ENCODE peak calls at places on chromosomes 16 and 17, in six cellular contexts. U is tibial nerve; D is RWPE1; C is kidney; Q is CD4-positive, CD25-positive, alpha-beta regulatory T cell; X is CD4-positive, alpha-beta T cell. Z is an unnamed sample.
A peak's percentile ranks its signal among the peaks of the same experiment; 100 is the strongest.

GRCh38 chr17:77733576-77734296 is 224.8 kb upstream of the TNRC6C start:
- DNase-seq in U (no peak), D (no peak), C (no peak), Q (no peak), X (no peak), Z (no peak)

GRCh38 chr17:27282054-27282501 is 11.8 kb upstream of the WSB1 start:
- DNase-seq in U (no peak), D (no peak), C (no peak), Q (no peak), X (no peak), Z (no peak)

GRCh38 chr17:49703557-49704277 is 4.0 kb downstream of the SLC35B1 start:
- DNase-seq in U (no peak), D (no peak), C (no peak), Q (peak; percentile 41), X (no peak), Z (no peak)

GRCh38 chr16:89140981-89141883 is 30.3 kb upstream of the CDH15 start:
- DNase-seq in U (no peak), D (no peak), C (peak; percentile 62), Q (no peak), X (no peak), Z (no peak)

GRCh38 chr17:9905902-9906301 is 831 bp upstream of the RCVRN start:
- DNase-seq in U (no peak), D (peak; percentile 26), C (peak; percentile 24), Q (no peak), X (no peak), Z (no peak)

GRCh38 chr16:17346774-17347569 is 123.8 kb downstream of the XYLT1 start:
- DNase-seq in U (no peak), D (no peak), C (no peak), Q (peak; percentile 93), X (no peak), Z (no peak)

GRCh38 chr17:34484193-34484733 is 95.1 kb upstream of the TMEM132E start:
- DNase-seq in U (no peak), D (no peak), C (no peak), Q (no peak), X (no peak), Z (no peak)

GRCh38 chr16:89187337-89188063 is 12.8 kb downstream of the SLC22A31 start:
- DNase-seq in U (no peak), D (no peak), C (peak; percentile 64), Q (peak; percentile 51), X (no peak), Z (no peak)

GRCh38 chr17:78174332-78174869 is 6.0 kb downstream of the SYNGR2 start:
- DNase-seq in U (no peak), D (no peak), C (peak; percentile 96), Q (no peak), X (no peak), Z (peak; percentile 89)

GRCh38 chr16:47523342-47524006 is 62.3 kb downstream of the PHKB start:
- DNase-seq in U (no peak), D (no peak), C (no peak), Q (peak; percentile 56), X (no peak), Z (no peak)

GRCh38 chr16:81424761-81425160 is 19.8 kb upstream of the CMIP start:
- DNase-seq in U (no peak), D (no peak), C (no peak), Q (peak; percentile 26), X (no peak), Z (no peak)

GRCh38 chr16:85084841-85085535 is 27.3 kb downstream of the CIBAR2 start:
- DNase-seq in U (no peak), D (no peak), C (peak; percentile 40), Q (no peak), X (no peak), Z (no peak)

GRCh38 chr17:2755941-2756724 is 6.7 kb upstream of the CCDC92B start:
- DNase-seq in U (no peak), D (no peak), C (no peak), Q (no peak), X (no peak), Z (no peak)

GRCh38 chr16:11416228-11417001 is 71.2 kb downstream of the RMI2 start:
- DNase-seq in U (no peak), D (no peak), C (no peak), Q (no peak), X (no peak), Z (no peak)

GRCh38 chr17:2800367-2800766 is 4.1 kb downstream of the RAP1GAP2 start:
- DNase-seq in U (no peak), D (no peak), C (no peak), Q (no peak), X (no peak), Z (no peak)

GRCh38 chr17:34313164-34313563 is 6.1 kb upstream of the CCL8 start:
- DNase-seq in U (no peak), D (no peak), C (no peak), Q (no peak), X (no peak), Z (no peak)

GRCh38 chr16:20937736-20938135 is 37.2 kb downstream of the LYRM1 start:
- DNase-seq in U (no peak), D (no peak), C (no peak), Q (no peak), X (no peak), Z (no peak)

GRCh38 chr16:51151951-51152663 is 1.0 kb upstream of the SALL1 start:
- DNase-seq in U (no peak), D (no peak), C (peak; percentile 96), Q (no peak), X (no peak), Z (peak; percentile 87)

GRCh38 chr17:16870253-16871245 is 101.4 kb downstream of the TNFRSF13B start:
- DNase-seq in U (no peak), D (no peak), C (no peak), Q (no peak), X (no peak), Z (no peak)

GRCh38 chr16:10587622-10588021 is 7.2 kb upstream of the EMP2 start:
- DNase-seq in U (no peak), D (no peak), C (no peak), Q (no peak), X (no peak), Z (no peak)

GRCh38 chr17:21149626-21150025 is 22.9 kb downstream of the DHRS7B start:
- DNase-seq in U (no peak), D (no peak), C (no peak), Q (no peak), X (no peak), Z (no peak)

GRCh38 chr17:40678902-40679522 is 14.0 kb upstream of the KRT222 start:
- DNase-seq in U (no peak), D (no peak), C (no peak), Q (peak; percentile 28), X (no peak), Z (no peak)

GRCh38 chr17:75848523-75849303 is 4.5 kb upstream of the UNC13D start:
- DNase-seq in U (peak; percentile 67), D (peak; percentile 25), C (peak; percentile 87), Q (peak; percentile 77), X (peak; percentile 76), Z (peak; percentile 39)

GRCh38 chr17:8360260-8360659 is 16.2 kb downstream of the KRABD2 start:
- DNase-seq in U (no peak), D (no peak), C (no peak), Q (no peak), X (no peak), Z (no peak)

GRCh38 chr16:29745853-29746345 is at the start of gene C16orf54:
- DNase-seq in U (no peak), D (no peak), C (peak; percentile 91), Q (peak; percentile 97), X (peak; percentile 92), Z (no peak)
- H3K27ac ChIP-seq in U (no peak within 1 kb of the TSS), D (no peak within 1 kb of the TSS), C (no peak within 1 kb of the TSS), Q (peak within 1 kb of the TSS; percentile 95), X (peak within 1 kb of the TSS; percentile 96), Z (no peak within 1 kb of the TSS)

DNA sequence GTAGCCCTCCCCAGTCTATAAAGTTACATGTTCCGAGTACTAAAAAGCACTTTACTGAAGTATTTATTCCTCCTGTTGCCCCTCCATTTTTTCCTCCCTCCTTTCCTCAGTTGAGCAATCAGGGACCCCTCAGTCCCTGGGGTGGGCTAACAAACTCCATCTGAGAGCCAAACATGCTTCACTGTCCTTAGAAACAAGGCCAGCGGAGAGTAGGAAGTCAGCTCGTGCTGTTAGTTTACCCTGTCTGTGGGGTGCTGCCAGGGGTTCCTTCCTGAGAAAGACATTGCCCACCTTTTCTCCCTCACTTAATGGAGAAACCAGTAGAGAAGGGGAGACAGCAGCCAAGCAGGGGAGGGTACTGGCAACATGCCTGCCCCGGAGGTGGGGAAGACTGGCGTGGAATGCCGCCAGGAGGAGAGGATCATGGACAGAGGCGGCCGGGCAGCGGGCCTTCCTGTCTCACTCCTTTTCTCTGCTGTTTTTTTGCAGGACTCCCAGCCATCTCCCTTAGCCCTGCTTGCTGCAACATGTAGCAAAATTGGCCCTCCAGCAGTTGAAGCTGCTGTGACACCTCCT is 19.7 kb downstream of the SP2 start:
- DNase-seq in U (no peak), D (no peak), C (no peak), Q (no peak), X (no peak), Z (no peak)
- H3K27ac ChIP-seq in U (no peak overlapping the region), D (peak overlapping the region; percentile 72), C (no peak overlapping the region), Q (no peak overlapping the region), X (no peak overlapping the region), Z (peak overlapping the region; percentile 20)

DNA sequence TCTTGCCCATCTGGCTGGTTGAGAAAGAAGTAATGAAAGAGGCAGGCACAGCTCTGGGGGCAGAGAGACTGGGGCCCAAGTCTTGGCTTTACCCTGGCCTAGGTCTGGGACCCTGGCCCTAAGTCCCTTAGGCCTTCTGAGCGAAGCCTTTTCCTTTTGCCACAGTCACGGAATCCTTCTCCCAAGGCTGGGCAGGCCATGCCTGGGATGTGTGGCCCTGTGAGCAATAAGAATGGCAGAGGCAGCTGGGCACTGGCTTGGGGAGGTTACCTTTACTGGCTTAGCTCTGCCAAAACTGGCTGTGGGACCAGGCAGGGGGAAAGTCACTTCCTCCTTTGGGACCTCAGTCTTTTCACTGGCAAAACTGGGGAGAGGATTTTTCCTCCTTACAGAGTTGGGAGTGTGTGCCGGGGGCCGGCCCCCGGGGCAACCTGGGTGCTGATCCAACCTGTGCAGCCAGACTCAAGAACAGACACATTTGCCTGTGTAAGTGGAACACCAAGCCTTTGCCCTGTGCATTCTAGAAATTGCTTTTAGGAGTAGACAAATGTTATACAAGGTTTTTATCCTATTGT is 12.9 kb downstream of the FOXF1 start:
- DNase-seq in U (no peak), D (no peak), C (peak; percentile 43), Q (no peak), X (no peak), Z (no peak)
- H3K27ac ChIP-seq in U (no peak overlapping the region), D (no peak overlapping the region), C (no peak overlapping the region), Q (no peak overlapping the region), X (no peak overlapping the region), Z (no peak overlapping the region)

DNA sequence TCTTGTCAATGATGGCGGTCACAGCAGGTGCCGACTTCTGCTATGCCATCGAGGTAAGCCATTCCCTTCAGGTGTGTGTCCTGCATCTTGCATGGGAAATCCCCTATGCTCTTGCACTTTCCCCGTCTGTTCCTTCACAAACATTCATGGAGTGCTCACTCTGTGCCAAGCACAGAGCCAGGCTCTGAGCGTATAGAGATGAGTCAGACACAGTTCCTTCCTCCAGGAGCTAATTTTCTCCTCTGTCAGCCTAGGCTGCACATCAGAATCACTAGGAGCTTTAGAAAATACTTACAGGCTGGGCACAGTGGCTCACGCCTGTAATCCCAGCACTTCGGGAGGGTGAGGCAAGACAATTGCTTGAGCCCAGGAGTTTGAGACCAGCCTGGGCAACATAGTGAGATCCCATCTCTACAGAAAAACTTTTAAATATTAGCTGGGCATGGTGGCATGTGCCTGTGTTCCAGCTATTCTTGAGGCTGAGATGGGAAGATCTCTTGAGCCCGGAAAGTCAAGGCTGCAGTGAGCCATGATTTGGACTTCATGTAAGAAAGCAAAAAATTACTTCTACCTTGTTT is 14.1 kb downstream of the PRMT7 start:
- DNase-seq in U (no peak), D (no peak), C (peak; percentile 8), Q (no peak), X (no peak), Z (no peak)
- H3K27ac ChIP-seq in U (no peak overlapping the region), D (peak overlapping the region; percentile 10), C (no peak overlapping the region), Q (no peak overlapping the region), X (no peak overlapping the region), Z (no peak overlapping the region)